ENCODE peak calls at places on chromosomes 11 and 22, in nine cellular contexts. Q is stimulated activated CD8-positive, alpha-beta memory T cell treated with anti-CD3 and anti-CD28 coated beads, Interleukin-7, amount 100 ng/mL, for 4 hours; G is right lobe of liver; Z is EH; N is NCI-H226; O is GM12865; D is effector memory CD8-positive, alpha-beta T cell; B is stimulated activated effector memory CD8-positive, alpha-beta T cell treated with anti-CD3 and anti-CD28 coated beads, Interleukin-12 subunit alpha, Interleukin-12 subunit beta, amount 100 ng/mL, for 72 hours; S is activated naive CD4-positive, alpha-beta T cell treated with anti-CD3 and anti-CD28 coated beads, Interleukin-2, amount 50 U/mL, for 72 hours. J is an unnamed sample.
A peak's percentile ranks its signal among the peaks of the same experiment; 100 is the strongest.

GRCh38 chr22:21012446-21013407 is 2.2 kb upstream of the P2RX6 start:
- DNase-seq in Q (no peak), G (no peak), Z (no peak), N (no peak), O (no peak), D (no peak), B (no peak), S (no peak), J (no peak)

GRCh38 chr11:58592760-58593472 is 14.1 kb downstream of the ZFP91 start:
- DNase-seq in Q (no peak), G (peak; percentile 66), Z (no peak), N (no peak), O (peak; percentile 22), D (no peak), B (no peak), S (no peak), J (no peak)

GRCh38 chr11:75133976-75134375 is 16.9 kb upstream of the SLCO2B1 start:
- DNase-seq in Q (no peak), G (no peak), Z (no peak), N (no peak), O (no peak), D (no peak), B (no peak), S (no peak), J (no peak)

GRCh38 chr11:58390551-58391063 is 16.1 kb downstream of the OR5B3 start:
- DNase-seq in Q (peak; percentile 0), G (no peak), Z (no peak), N (no peak), O (no peak), D (no peak), B (no peak), S (no peak), J (no peak)

GRCh38 chr11:66851251-66851620 is 5.6 kb upstream of the LRFN4 start:
- DNase-seq in Q (no peak), G (peak; percentile 36), Z (no peak), N (no peak), O (no peak), D (no peak), B (no peak), S (peak; percentile 34), J (no peak)

GRCh38 chr11:119175493-119176077 is 7.1 kb downstream of the NLRX1 start:
- DNase-seq in Q (no peak), G (no peak), Z (peak; percentile 48), N (peak; percentile 31), O (no peak), D (no peak), B (no peak), S (no peak), J (no peak)

GRCh38 chr22:47340851-47341436 is 578.5 kb downstream of the TBC1D22A start:
- DNase-seq in Q (no peak), G (no peak), Z (no peak), N (no peak), O (no peak), D (no peak), B (no peak), S (no peak), J (no peak)

GRCh38 chr11:75426720-75427086 is 6.3 kb downstream of the KLHL35 start:
- DNase-seq in Q (no peak), G (no peak), Z (no peak), N (no peak), O (no peak), D (no peak), B (no peak), S (no peak), J (no peak)

GRCh38 chr11:58575377-58576020 is at the start of gene LPXN:
- DNase-seq in Q (no peak), G (no peak), Z (peak; percentile 78), N (no peak), O (peak; percentile 85), D (peak; percentile 27), B (peak; percentile 31), S (peak; percentile 69), J (peak; percentile 80)

GRCh38 chr22:31496735-31497146 is 405 bp downstream of the SFI1 start:
- DNase-seq in Q (peak; percentile 19), G (peak; percentile 49), Z (peak; percentile 38), N (no peak), O (no peak), D (peak; percentile 36), B (no peak), S (peak; percentile 71), J (peak; percentile 55)

GRCh38 chr22:23862103-23862502 is 4.4 kb downstream of the SLC2A11 start:
- DNase-seq in Q (no peak), G (no peak), Z (peak; percentile 54), N (no peak), O (peak; percentile 75), D (no peak), B (no peak), S (no peak), J (peak; percentile 10)

GRCh38 chr11:76783294-76783900 is at the start of gene TSKU:
- DNase-seq in Q (no peak), G (no peak), Z (peak; percentile 57), N (no peak), O (no peak), D (no peak), B (no peak), S (no peak), J (peak; percentile 43)